ENCODE peak calls at places on chromosomes 16 and 17, in five cellular contexts. W, Y, O, L and J are unnamed samples.
A peak's percentile ranks its signal among the peaks of the same experiment; 100 is the strongest.

GRCh38 chr16:87317766-87318121 is 552 bp upstream of the C16orf95 start:
- DNase-seq in W (peak; percentile 76), Y (peak; percentile 66), O (peak; percentile 51), L (peak; percentile 75), J (no peak)

GRCh38 chr17:39339272-39339671 is 62.2 kb downstream of the FBXL20 start:
- DNase-seq in W (peak; percentile 8), Y (no peak), O (no peak), L (no peak), J (no peak)

GRCh38 chr17:41211845-41212466 is 14.5 kb upstream of the KRTAP9-2 start:
- DNase-seq in W (no peak), Y (no peak), O (no peak), L (no peak), J (peak; percentile 1)

GRCh38 chr17:35011671-35012216 is 31.4 kb downstream of the LIG3 start:
- DNase-seq in W (no peak), Y (no peak), O (no peak), L (no peak), J (no peak)

GRCh38 chr17:64161380-64161779 is 31.4 kb upstream of the ERN1 start:
- DNase-seq in W (no peak), Y (no peak), O (no peak), L (no peak), J (no peak)

GRCh38 chr16:67801889-67802288 is 4.5 kb downstream of the RANBP10 start:
- DNase-seq in W (no peak), Y (no peak), O (no peak), L (peak; percentile 71), J (peak; percentile 44)

GRCh38 chr17:43393944-43394482 is 4.8 kb upstream of the ARL4D start:
- DNase-seq in W (peak; percentile 93), Y (peak; percentile 96), O (peak; percentile 76), L (peak; percentile 88), J (peak; percentile 88)

GRCh38 chr16:88402551-88402950 is 19.8 kb downstream of the ZNF469 start:
- DNase-seq in W (no peak), Y (no peak), O (no peak), L (no peak), J (no peak)

GRCh38 chr16:84751241-84751640 is 51.4 kb downstream of the USP10 start:
- DNase-seq in W (no peak), Y (no peak), O (no peak), L (peak; percentile 52), J (no peak)

GRCh38 chr16:60304725-60305124 is 1570.6 kb upstream of the GOT2 start:
- DNase-seq in W (no peak), Y (no peak), O (no peak), L (no peak), J (no peak)

GRCh38 chr17:48439875-48440505 is 10.0 kb upstream of the SKAP1 start:
- DNase-seq in W (peak; percentile 9), Y (peak; percentile 35), O (no peak), L (peak; percentile 78), J (peak; percentile 55)

GRCh38 chr17:29116652-29117439 is 63.4 kb downstream of the MYO18A start:
- DNase-seq in W (peak; percentile 76), Y (peak; percentile 81), O (peak; percentile 84), L (peak; percentile 69), J (peak; percentile 49)

DNA sequence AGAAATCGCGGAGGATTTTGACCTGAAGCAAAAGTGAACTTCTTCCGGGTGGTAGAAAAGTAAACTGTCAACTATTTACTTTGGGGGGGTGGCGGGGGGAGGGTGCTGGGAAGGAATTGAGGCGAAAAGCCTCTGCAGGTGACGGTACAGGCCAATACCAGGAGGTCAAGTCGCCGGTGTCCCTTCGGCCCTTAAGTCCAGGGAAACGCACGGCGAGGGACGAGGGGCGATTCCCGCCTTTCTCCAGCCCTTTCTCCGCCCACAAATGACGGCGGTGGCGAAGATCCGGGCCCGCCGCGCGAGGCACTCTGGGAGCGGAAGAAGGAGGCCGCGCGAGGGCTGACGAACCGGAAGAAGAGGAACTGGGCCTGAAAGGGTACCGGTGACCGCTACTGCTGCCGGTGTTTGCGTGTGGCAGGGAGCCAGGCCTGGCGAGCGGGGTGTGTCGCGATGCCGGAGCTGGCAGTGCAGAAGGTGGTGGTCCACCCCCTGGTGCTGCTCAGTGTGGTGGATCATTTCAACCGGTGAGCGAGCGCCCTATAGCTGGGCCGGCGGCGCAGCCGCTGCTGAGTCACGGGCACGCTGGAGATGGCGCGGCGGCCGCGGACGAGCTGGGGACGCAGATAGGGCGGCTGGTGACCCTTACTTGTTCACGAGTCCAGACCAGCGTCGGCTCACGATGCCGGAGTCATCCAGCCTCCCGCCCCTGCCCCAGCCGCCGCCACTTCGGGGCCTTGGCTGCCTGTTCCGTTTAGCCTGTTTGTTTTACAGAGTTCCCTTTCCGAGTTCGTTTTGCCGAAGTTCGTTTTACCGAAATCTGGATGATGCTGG is at the start of gene PSMD7:
- DNase-seq in W (peak; percentile 91), Y (peak; percentile 91), O (peak; percentile 92), L (peak; percentile 94), J (peak; percentile 90)
- H3K4me1 ChIP-seq in W (peaks cover 4% of the 10 kb centered on the region), Y (peaks cover 32% of the 10 kb centered on the region), O (peaks cover 53% of the 10 kb centered on the region), L (peaks cover 34% of the 10 kb centered on the region), J (peaks cover 22% of the 10 kb centered on the region)

GRCh38 chr17:79777844-79778503 is at the start of gene CBX2:
- DNase-seq in W (peak; percentile 76), Y (peak; percentile 82), O (peak; percentile 88), L (peak; percentile 74), J (peak; percentile 65)

GRCh38 chr17:79775635-79776034 is 2.3 kb upstream of the CBX2 start:
- DNase-seq in W (no peak), Y (no peak), O (no peak), L (no peak), J (no peak)

GRCh38 chr17:79774561-79774975 is 3.4 kb upstream of the CBX2 start:
- DNase-seq in W (no peak), Y (no peak), O (no peak), L (no peak), J (no peak)

GRCh38 chr17:79777166-79777843 is 643 bp upstream of the CBX2 start:
- DNase-seq in W (peak; percentile 67), Y (peak; percentile 54), O (peak; percentile 78), L (peak; percentile 53), J (peak; percentile 25)

DNA sequence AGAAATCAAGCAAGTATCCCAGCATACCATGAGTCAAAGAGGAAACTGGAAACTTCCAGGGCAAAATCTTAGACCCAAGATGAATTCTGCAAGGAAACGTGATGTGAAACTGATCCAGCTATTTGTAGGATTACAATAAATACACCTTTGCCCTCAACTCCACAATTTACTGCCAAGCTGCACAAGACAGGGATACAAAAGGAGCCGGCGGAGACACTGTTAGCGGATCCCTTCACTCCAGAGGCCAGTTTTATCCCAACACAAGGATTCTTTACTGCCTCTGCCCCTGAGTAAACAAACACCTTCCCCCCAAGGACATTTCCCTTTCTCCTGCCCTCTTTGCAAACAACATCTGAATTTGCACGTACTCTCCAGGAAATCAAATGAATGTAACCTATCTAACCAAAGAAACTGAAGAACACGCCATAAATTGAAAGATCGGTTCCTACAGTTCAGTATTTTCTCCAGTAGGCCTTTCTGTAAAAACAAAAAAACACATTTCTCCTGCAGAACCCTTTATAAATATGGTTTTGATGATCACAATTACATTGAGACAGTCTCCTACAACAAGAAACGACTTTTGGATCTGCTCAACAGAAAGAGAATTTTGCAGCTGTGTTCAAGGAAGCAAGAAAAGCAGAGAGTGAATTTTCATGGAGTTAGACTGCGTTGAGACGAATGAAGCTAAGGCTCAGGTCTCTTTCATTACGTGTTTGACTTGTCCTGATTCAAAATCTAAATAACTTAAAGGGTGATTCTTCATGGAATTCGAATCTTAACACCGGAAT is 1.4 kb upstream of the CBX2 start:
- DNase-seq in W (no peak), Y (no peak), O (no peak), L (no peak), J (no peak)
- H3K4me3 ChIP-seq in W (peak overlapping the region; percentile 38), Y (no peak overlapping the region), O (no peak overlapping the region), L (no peak overlapping the region), J (no peak overlapping the region)

DNA sequence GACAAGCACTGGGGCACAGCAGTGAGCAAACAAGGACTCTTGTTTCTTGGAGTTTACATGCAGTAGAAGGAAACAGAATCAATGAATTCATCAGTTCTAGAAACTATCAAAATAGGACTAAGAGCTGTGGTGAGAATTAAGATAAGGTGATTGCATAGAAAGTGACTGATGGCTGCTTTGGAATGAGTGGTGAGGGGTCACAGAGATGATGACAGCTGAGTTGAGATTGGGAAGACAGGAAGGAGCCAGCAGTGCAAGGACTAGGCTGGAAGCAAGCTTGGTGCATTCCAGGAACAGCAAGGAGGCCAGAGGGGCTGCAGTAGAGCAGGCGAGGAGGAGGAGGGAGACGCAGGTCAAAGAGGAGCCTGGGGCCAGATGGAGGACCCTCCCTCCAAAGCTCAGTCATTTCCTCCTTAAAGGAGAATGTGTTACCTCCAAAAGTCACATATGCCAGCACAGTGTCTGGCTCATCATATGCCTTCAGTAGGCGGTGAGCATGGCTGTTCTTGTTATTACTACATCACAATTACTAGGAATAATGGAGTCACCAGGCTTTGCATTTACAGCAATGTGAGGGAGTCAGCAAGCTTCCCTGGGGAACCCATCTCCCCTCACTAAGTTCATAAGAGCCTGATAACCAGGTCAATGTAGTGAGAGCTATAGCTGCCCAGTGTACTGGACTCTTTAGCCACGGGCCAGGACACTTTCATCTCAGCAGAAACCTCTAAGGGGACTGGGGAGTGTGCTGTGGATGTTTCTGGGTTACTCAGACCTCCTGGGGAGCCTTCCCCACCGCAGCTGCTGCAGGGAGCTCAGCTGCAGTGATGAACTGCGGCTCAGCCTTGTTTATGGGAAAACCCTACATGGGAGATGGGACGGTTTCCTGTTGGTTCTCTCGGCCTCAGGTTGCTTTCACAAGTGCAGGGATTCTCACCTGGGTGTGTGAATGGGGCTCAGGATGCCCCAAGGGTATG is 157.2 kb downstream of the SEC14L1 start:
- DNase-seq in W (no peak), Y (no peak), O (no peak), L (no peak), J (no peak)
- H3K36me3 ChIP-seq in W (no peaks in the 10 kb centered on the region), Y (no peaks in the 10 kb centered on the region), O (no peaks in the 10 kb centered on the region), L (no peaks in the 10 kb centered on the region), J (no peaks in the 10 kb centered on the region)

GRCh38 chr17:75899767-75900468 is 3.2 kb upstream of the TRIM65 start:
- DNase-seq in W (no peak), Y (no peak), O (no peak), L (no peak), J (no peak)

GRCh38 chr17:75899353-75899752 is 2.6 kb upstream of the TRIM65 start:
- DNase-seq in W (no peak), Y (no peak), O (no peak), L (no peak), J (no peak)

GRCh38 chr17:75897076-75898019 is 597 bp upstream of the TRIM65 start:
- DNase-seq in W (no peak), Y (no peak), O (no peak), L (no peak), J (no peak)

GRCh38 chr17:75898065-75898464 is 1.3 kb upstream of the TRIM65 start:
- DNase-seq in W (no peak), Y (no peak), O (no peak), L (no peak), J (no peak)

DNA sequence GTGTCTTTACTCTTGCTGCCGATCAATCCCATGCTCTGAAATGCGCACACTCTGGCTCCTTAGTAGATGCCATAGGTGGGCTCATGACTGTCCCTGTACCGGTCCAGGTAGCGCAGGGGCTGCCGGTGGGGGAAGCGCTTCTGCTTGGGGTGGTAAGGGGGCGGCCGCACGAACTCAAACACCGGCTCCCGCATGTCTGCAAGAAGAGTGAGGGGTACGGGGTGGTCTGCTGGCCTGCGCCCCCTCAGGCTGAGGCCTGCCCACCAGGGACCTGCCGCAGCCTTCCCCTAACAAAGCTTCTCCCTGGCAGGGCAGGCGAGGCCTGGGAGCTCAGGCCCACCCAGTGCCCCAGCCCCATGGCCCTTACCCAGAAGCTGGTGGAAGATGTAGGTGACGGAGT is 2.0 kb upstream of the TRIM65 start:
- DNase-seq in W (no peak), Y (no peak), O (no peak), L (no peak), J (no peak)
- H3K4me1 ChIP-seq in W (peaks cover 9% of the 10 kb centered on the region), Y (peaks cover 38% of the 10 kb centered on the region), O (peaks cover 39% of the 10 kb centered on the region), L (peaks cover 18% of the 10 kb centered on the region), J (peaks cover 8% of the 10 kb centered on the region)

GRCh38 chr17:3771140-3771539 is 29.8 kb downstream of the ITGAE start:
- DNase-seq in W (no peak), Y (no peak), O (no peak), L (peak; percentile 40), J (peak; percentile 76)
- H3K4me3 ChIP-seq in W (no peak overlapping the region), Y (no peak overlapping the region), O (no peak overlapping the region), L (no peak overlapping the region), J (no peak overlapping the region)